ENCODE peak calls at places on chromosomes 11 and 22, in four cellular contexts. One of them, this sample, is unnamed.

GRCh38 chr22:24445481-24446290 is 18.3 kb downstream of the ADORA2A start:
- DNase-seq in colonic mucosa: no peak
- DNase-seq in lower lobe of right lung: no peak
- DNase-seq in IMR-90: no peak
- DNase-seq in this sample: peak; percentile 39

GRCh38 chr11:64746486-64746885 is 2.5 kb upstream of the RASGRP2 start:
- DNase-seq in colonic mucosa: no peak
- DNase-seq in lower lobe of right lung: no peak
- DNase-seq in IMR-90: no peak
- DNase-seq in this sample: peak; percentile 54

GRCh38 chr11:27179334-27179733 is 138.7 kb downstream of the BBOX1 start:
- DNase-seq in colonic mucosa: no peak
- DNase-seq in lower lobe of right lung: no peak
- DNase-seq in IMR-90: no peak
- DNase-seq in this sample: no peak

GRCh38 chr22:29820941-29821789 is 16.9 kb downstream of the ASCC2 start:
- DNase-seq in colonic mucosa: peak; percentile 88
- DNase-seq in lower lobe of right lung: peak; percentile 94
- DNase-seq in IMR-90: peak; percentile 98
- DNase-seq in this sample: peak; percentile 74

GRCh38 chr11:86671386-86672006 is 920 bp downstream of the ME3 start:
- DNase-seq in colonic mucosa: peak; percentile 88
- DNase-seq in lower lobe of right lung: peak; percentile 74
- DNase-seq in IMR-90: no peak
- DNase-seq in this sample: no peak

GRCh38 chr11:119263352-119263940 is 53.5 kb downstream of the MCAM start:
- DNase-seq in colonic mucosa: no peak
- DNase-seq in lower lobe of right lung: no peak
- DNase-seq in IMR-90: peak; percentile 12
- DNase-seq in this sample: no peak

GRCh38 chr22:30047364-30047738 is 32.9 kb upstream of the HORMAD2 start:
- DNase-seq in colonic mucosa: no peak
- DNase-seq in lower lobe of right lung: no peak
- DNase-seq in IMR-90: peak; percentile 25
- DNase-seq in this sample: peak; percentile 44

GRCh38 chr11:114163830-114164401 is 104.4 kb downstream of the ZBTB16 start:
- DNase-seq in colonic mucosa: no peak
- DNase-seq in lower lobe of right lung: no peak
- DNase-seq in IMR-90: no peak
- DNase-seq in this sample: no peak

GRCh38 chr11:86672007-86672621 is at the start of gene ME3:
- DNase-seq in colonic mucosa: peak; percentile 71
- DNase-seq in lower lobe of right lung: peak; percentile 87
- DNase-seq in IMR-90: peak; percentile 44
- DNase-seq in this sample: peak; percentile 29

GRCh38 chr11:47188262-47188661 is 2.0 kb upstream of the PACSIN3 start:
- DNase-seq in colonic mucosa: no peak
- DNase-seq in lower lobe of right lung: no peak
- DNase-seq in IMR-90: no peak
- DNase-seq in this sample: no peak

GRCh38 chr11:111976614-111977140 is 39.5 kb downstream of the DIXDC1 start:
- DNase-seq in colonic mucosa: no peak
- DNase-seq in lower lobe of right lung: peak; percentile 44
- DNase-seq in IMR-90: no peak
- DNase-seq in this sample: no peak

GRCh38 chr22:17939579-17939978 is 84.8 kb downstream of the MICAL3 start:
- DNase-seq in colonic mucosa: no peak
- DNase-seq in lower lobe of right lung: no peak
- DNase-seq in IMR-90: no peak
- DNase-seq in this sample: no peak

GRCh38 chr22:28931844-28932561 is 48.6 kb downstream of the ZNRF3 start:
- DNase-seq in colonic mucosa: no peak
- DNase-seq in lower lobe of right lung: no peak
- DNase-seq in IMR-90: no peak
- DNase-seq in this sample: no peak

GRCh38 chr11:46277313-46277622 is 194 bp upstream of the CREB3L1 start:
- DNase-seq in colonic mucosa: no peak
- DNase-seq in lower lobe of right lung: no peak
- DNase-seq in IMR-90: peak; percentile 62
- DNase-seq in this sample: peak; percentile 79

GRCh38 chr22:49396817-49397216 is 430.9 kb downstream of the BRD1 start:
- DNase-seq in colonic mucosa: no peak
- DNase-seq in lower lobe of right lung: peak; percentile 36
- DNase-seq in IMR-90: no peak
- DNase-seq in this sample: no peak

GRCh38 chr11:119094816-119095065 is 6.9 kb downstream of the DPAGT1 start:
- DNase-seq in colonic mucosa: peak; percentile 80
- DNase-seq in lower lobe of right lung: peak; percentile 92
- DNase-seq in IMR-90: peak; percentile 86
- DNase-seq in this sample: peak; percentile 79

GRCh38 chr11:117478926-117479325 is 151.3 kb downstream of the CEP164 start:
- DNase-seq in colonic mucosa: no peak
- DNase-seq in lower lobe of right lung: no peak
- DNase-seq in IMR-90: no peak
- DNase-seq in this sample: no peak

GRCh38 chr11:117477721-117478120 is 150.1 kb downstream of the CEP164 start:
- DNase-seq in colonic mucosa: no peak
- DNase-seq in lower lobe of right lung: no peak
- DNase-seq in IMR-90: no peak
- DNase-seq in this sample: no peak

GRCh38 chr11:117478126-117478856 is 150.6 kb downstream of the CEP164 start:
- DNase-seq in colonic mucosa: peak; percentile 28
- DNase-seq in lower lobe of right lung: no peak
- DNase-seq in IMR-90: no peak
- DNase-seq in this sample: no peak

GRCh38 chr11:117480221-117480620 is 152.6 kb downstream of the CEP164 start:
- DNase-seq in colonic mucosa: no peak
- DNase-seq in lower lobe of right lung: no peak
- DNase-seq in IMR-90: no peak
- DNase-seq in this sample: no peak

DNA sequence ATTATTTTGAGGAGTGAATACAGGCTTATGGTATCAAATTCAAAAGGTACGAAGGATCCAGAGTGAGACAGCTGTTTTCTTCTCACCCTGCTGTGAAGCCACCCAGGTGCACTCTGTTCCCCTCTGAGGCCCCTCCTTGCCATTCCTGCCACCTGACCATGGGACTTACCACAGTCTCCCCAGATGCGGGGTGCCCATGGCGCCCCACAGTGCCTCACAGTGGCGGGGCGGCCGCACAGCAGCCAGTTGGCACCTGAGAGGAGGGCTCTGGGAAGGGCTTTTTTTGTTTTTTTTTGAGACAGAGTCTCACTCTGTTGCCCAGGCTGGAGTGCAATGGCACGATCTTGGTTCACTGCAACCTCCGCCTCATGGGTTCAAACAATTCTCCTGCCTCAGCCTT is 151.7 kb downstream of the CEP164 start:
- DNase-seq in colonic mucosa: no peak
- DNase-seq in lower lobe of right lung: no peak
- DNase-seq in IMR-90: no peak
- DNase-seq in this sample: peak; percentile 58
- TF ChIP-seq CTCF in colonic mucosa: no peak
- TF ChIP-seq CTCF in lower lobe of right lung: no peak
- TF ChIP-seq CTCF in IMR-90: no peak
- TF ChIP-seq CTCF in this sample: peak; percentile 63

DNA sequence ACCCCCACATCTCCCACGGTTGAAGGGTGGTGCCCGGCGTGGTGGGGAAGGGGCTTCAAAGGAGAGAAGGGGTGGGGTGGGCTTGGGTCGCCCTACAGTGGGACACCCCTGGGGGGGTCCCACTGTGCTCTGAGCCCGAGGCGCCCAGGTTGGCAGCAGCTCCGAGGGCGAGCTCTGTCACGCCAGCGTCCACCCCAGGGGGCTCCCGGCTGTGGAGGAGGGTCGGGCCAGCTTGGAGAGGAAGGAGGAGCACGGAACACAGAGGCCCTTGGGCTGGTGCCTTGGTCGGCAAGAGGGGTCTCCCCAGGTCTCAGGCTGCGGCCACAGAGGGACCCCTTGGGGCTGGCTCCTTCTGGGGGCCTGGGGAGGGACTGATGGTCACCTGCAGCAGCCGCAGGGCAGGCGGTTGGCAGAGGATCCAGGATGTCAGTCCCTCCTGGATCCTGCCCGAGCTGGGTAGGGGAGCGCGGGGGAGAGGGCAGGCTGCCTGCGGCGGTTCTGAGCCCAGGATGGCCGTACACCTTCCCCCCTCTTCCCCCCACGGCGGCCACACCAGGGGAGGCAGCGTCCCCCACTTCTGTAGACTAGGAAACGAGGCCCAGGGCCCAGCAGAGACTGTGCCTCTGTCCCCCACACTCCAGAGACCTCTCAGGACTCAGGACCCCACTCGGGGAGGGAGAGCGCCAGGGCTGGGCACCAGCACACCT is 788 bp downstream of the MUC6 start:
- DNase-seq in colonic mucosa: no peak
- DNase-seq in lower lobe of right lung: no peak
- DNase-seq in IMR-90: no peak
- DNase-seq in this sample: no peak
- TF ChIP-seq CTCF in colonic mucosa: no peak
- TF ChIP-seq CTCF in lower lobe of right lung: no peak
- TF ChIP-seq CTCF in IMR-90: no peak
- TF ChIP-seq CTCF in this sample: no peak

GRCh38 chr11:100876826-100877545 is 189.9 kb downstream of the ARHGAP42 start:
- DNase-seq in colonic mucosa: no peak
- DNase-seq in lower lobe of right lung: no peak
- DNase-seq in IMR-90: peak; percentile 98
- DNase-seq in this sample: peak; percentile 38
- TF ChIP-seq CTCF in colonic mucosa: no peak
- TF ChIP-seq CTCF in lower lobe of right lung: no peak
- TF ChIP-seq CTCF in IMR-90: no peak
- TF ChIP-seq CTCF in this sample: no peak

GRCh38 chr11:121665211-121665838 is 212.6 kb upstream of the SORL1-AS1 start:
- DNase-seq in colonic mucosa: no peak
- DNase-seq in lower lobe of right lung: no peak
- DNase-seq in IMR-90: no peak
- DNase-seq in this sample: no peak

GRCh38 chr11:121659811-121660210 is 207.0 kb upstream of the SORL1-AS1 start:
- DNase-seq in colonic mucosa: no peak
- DNase-seq in lower lobe of right lung: no peak
- DNase-seq in IMR-90: no peak
- DNase-seq in this sample: no peak

GRCh38 chr11:121657191-121657590 is 204.4 kb upstream of the SORL1-AS1 start:
- DNase-seq in colonic mucosa: no peak
- DNase-seq in lower lobe of right lung: no peak
- DNase-seq in IMR-90: no peak
- DNase-seq in this sample: no peak

GRCh38 chr11:121664144-121664543 is 211.4 kb upstream of the SORL1-AS1 start:
- DNase-seq in colonic mucosa: no peak
- DNase-seq in lower lobe of right lung: no peak
- DNase-seq in IMR-90: no peak
- DNase-seq in this sample: no peak

GRCh38 chr11:121661796-121662508 is 209.2 kb upstream of the SORL1-AS1 start:
- DNase-seq in colonic mucosa: no peak
- DNase-seq in lower lobe of right lung: no peak
- DNase-seq in IMR-90: peak; percentile 93
- DNase-seq in this sample: no peak
- TF ChIP-seq CTCF in colonic mucosa: no peak
- TF ChIP-seq CTCF in lower lobe of right lung: no peak
- TF ChIP-seq CTCF in IMR-90: peak; percentile 33
- TF ChIP-seq CTCF in this sample: no peak

GRCh38 chr11:108790501-108791299 is 125.8 kb downstream of the DDX10 start:
- DNase-seq in colonic mucosa: no peak
- DNase-seq in lower lobe of right lung: no peak
- DNase-seq in IMR-90: no peak
- DNase-seq in this sample: no peak

GRCh38 chr11:108786281-108786990 is 121.6 kb downstream of the DDX10 start:
- DNase-seq in colonic mucosa: no peak
- DNase-seq in lower lobe of right lung: no peak
- DNase-seq in IMR-90: no peak
- DNase-seq in this sample: no peak

GRCh38 chr11:108793138-108793537 is 128.3 kb downstream of the DDX10 start:
- DNase-seq in colonic mucosa: no peak
- DNase-seq in lower lobe of right lung: no peak
- DNase-seq in IMR-90: no peak
- DNase-seq in this sample: no peak

GRCh38 chr11:108787105-108787504 is 122.2 kb downstream of the DDX10 start:
- DNase-seq in colonic mucosa: no peak
- DNase-seq in lower lobe of right lung: no peak
- DNase-seq in IMR-90: no peak
- DNase-seq in this sample: no peak

GRCh38 chr11:108788565-108789199 is 123.8 kb downstream of the DDX10 start:
- DNase-seq in colonic mucosa: no peak
- DNase-seq in lower lobe of right lung: no peak
- DNase-seq in IMR-90: peak; percentile 41
- DNase-seq in this sample: no peak
- TF ChIP-seq CTCF in colonic mucosa: no peak
- TF ChIP-seq CTCF in lower lobe of right lung: no peak
- TF ChIP-seq CTCF in IMR-90: peak; percentile 47
- TF ChIP-seq CTCF in this sample: peak; percentile 57

DNA sequence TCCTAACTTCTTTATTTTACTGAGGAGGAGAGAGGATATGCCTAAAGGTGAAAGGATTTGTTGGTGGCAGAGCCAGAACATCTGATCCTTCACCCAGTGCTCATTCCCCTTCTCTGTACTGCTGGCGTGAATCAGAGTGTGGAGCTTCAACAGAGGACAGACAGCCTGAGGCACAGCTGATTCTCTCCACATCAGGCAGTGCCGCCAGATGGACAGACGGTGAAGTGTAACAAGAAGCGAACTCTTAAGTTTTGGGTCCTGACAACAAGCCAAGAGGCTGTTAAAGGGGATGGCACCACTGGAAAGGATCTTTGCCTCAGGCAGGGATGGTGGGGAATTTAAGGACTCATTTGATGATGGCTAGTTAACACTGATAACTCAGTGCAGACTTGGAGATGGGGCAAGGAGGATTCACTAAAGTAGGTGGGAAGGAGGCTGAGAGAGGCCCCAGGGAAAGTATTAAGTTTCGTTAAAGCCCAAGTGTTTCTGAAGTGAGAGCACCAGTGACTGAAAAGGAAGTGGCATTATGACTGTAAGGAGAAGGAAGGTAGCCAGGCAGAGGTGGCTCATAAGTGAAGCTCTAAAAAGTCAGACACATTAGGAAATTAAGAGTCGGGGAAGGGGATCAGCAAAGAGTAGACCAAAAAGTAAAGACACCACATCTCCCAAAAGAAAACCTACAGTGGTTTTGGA is 81.3 kb downstream of the CLPB start:
- DNase-seq in colonic mucosa: no peak
- DNase-seq in lower lobe of right lung: no peak
- DNase-seq in IMR-90: peak; percentile 85
- DNase-seq in this sample: peak; percentile 42
- TF ChIP-seq CTCF in colonic mucosa: no peak
- TF ChIP-seq CTCF in lower lobe of right lung: no peak
- TF ChIP-seq CTCF in IMR-90: peak; percentile 69
- TF ChIP-seq CTCF in this sample: peak; percentile 54

DNA sequence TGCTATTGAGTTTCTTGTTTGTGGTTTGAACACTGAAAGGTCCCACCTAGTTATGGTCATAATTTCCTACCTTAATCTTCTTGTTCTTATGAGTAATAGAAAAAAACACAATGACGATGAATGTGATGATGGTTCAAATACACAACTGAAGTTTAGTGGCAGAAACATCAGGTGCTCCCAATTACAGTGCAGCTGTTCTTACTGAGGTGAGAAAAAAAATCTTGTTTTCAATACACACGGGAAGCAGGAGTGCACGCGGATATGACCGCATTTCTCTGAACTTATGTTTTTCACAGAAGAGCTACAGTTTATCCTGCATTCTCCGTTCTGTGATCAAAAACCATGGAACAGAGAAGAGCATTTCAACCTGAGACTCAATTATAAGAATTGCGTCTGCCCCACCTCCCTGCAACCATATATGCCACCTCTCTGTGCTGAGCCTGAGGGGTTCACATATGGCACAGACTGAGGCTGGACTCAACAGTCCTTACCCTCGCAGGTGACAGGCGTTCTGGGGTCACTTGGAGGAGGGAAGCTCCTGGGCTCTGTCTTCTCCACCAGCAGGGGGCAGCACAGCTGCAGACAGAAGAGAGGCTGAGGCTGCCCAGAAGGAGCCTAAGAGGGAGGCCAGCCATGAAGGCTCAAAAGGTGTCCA is 99.7 kb upstream of the IGLL5 start:
- DNase-seq in colonic mucosa: peak; percentile 70
- DNase-seq in lower lobe of right lung: peak; percentile 66
- DNase-seq in IMR-90: peak; percentile 28
- DNase-seq in this sample: peak; percentile 68
- TF ChIP-seq CTCF in colonic mucosa: peak; percentile 75
- TF ChIP-seq CTCF in lower lobe of right lung: peak; percentile 77
- TF ChIP-seq CTCF in IMR-90: peak; percentile 53
- TF ChIP-seq CTCF in this sample: peak; percentile 35

This sample was measured in GM13977.